ENCODE peak calls at places on chromosomes 4 and X, in nine cellular contexts. Y, V, S, X, O, C, E, Z and G are unnamed samples.

GRCh38 chr4:86243750-86244149 is 116.1 kb downstream of the MAPK10 start:
- DNase-seq in O (no peak), E (no peak), C (peak; percentile 13), Z (no peak), X (no peak), Y (no peak), S (no peak), V (peak; percentile 49), G (no peak)

GRCh38 chrX:41238543-41238942 is 95.4 kb upstream of the DDX3X start:
- DNase-seq in O (no peak), E (no peak), S (peak; percentile 87), Y (no peak), C (peak; percentile 72), V (peak; percentile 3), X (no peak), Z (no peak), G (no peak)

GRCh38 chr4:184415071-184415470 is 59.3 kb downstream of the IRF2 start:
- DNase-seq in X (no peak), O (no peak), E (no peak), Z (no peak), V (peak; percentile 24), C (no peak), S (no peak), Y (no peak), G (no peak)

GRCh38 chrX:14694631-14695030 is 165.3 kb downstream of the GLRA2 start:
- DNase-seq in X (no peak), Z (no peak), V (no peak), C (peak; percentile 75), O (no peak), E (no peak), Y (no peak), S (no peak), G (no peak)

GRCh38 chr4:25888781-25889180 is 25.2 kb upstream of the SMIM20 start:
- DNase-seq in X (peak; percentile 30), C (no peak), V (no peak), S (no peak), Z (no peak), Y (no peak), O (no peak), E (no peak), G (no peak)

GRCh38 chrX:133983243-133983973 is 2.0 kb downstream of the GPC3 start:
- DNase-seq in Y (no peak), S (no peak), C (no peak), E (no peak), X (no peak), V (no peak), Z (no peak), O (no peak), G (no peak)

GRCh38 chr4:151960449-151961246 is 199.8 kb upstream of the GATB start:
- DNase-seq in Y (no peak), E (no peak), X (no peak), V (no peak), O (no peak), C (no peak), S (no peak), Z (no peak), G (no peak)

GRCh38 chrX:103554687-103555417 is 30.5 kb upstream of the TCEAL4 start:
- DNase-seq in Y (no peak), O (peak; percentile 80), E (peak; percentile 20), C (peak; percentile 78), S (peak; percentile 14), V (peak; percentile 77), X (peak; percentile 81), Z (peak; percentile 76), G (peak; percentile 37)

GRCh38 chr4:2048831-2049230 is 10.3 kb upstream of the NAT8L start:
- DNase-seq in Z (peak; percentile 2), X (no peak), Y (no peak), V (no peak), O (no peak), S (no peak), C (peak; percentile 77), E (no peak), G (no peak)

GRCh38 chr4:85367815-85368214 is 107.1 kb upstream of the ARHGAP24 start:
- DNase-seq in X (no peak), Z (no peak), C (no peak), V (no peak), S (no peak), E (no peak), O (no peak), Y (no peak), G (no peak)